ENCODE peak calls at places on chromosomes 11 and 22, in seven cellular contexts. O, N, B, Z, S, P and Y are unnamed samples.

GRCh38 chr11:20541503-20541902 is 57.9 kb upstream of the SLC6A5 start:
- DNase-seq in Z (no peak), P (no peak), N (peak), O (peak), S (no peak), B (no peak), Y (no peak)

GRCh38 chr11:13076961-13077360 is 67.8 kb downstream of the RASSF10 start:
- DNase-seq in O (no peak), N (no peak), Z (no peak), S (no peak), B (no peak), P (no peak), Y (no peak)

GRCh38 chr11:116037851-116038250 is 533.6 kb upstream of the CADM1 start:
- DNase-seq in Z (no peak), N (no peak), P (no peak), S (no peak), O (peak), B (no peak), Y (no peak)

GRCh38 chr11:75595511-75595910 is 33.5 kb downstream of the SERPINH1 start:
- DNase-seq in Z (no peak), N (no peak), O (no peak), S (no peak), B (no peak), P (no peak), Y (no peak)

GRCh38 chr22:48979482-48979881 is 848.2 kb downstream of the BRD1 start:
- DNase-seq in S (peak), Z (no peak), O (no peak), P (no peak), N (peak), B (no peak), Y (no peak)

GRCh38 chr22:44677299-44678244 is 24.4 kb upstream of the PRR5 start:
- DNase-seq in Z (no peak), P (no peak), N (no peak), B (no peak), O (no peak), S (no peak), Y (no peak)

GRCh38 chr11:3626250-3626960 is 15.4 kb downstream of the ART5 start:
- DNase-seq in B (no peak), P (no peak), N (no peak), S (no peak), O (no peak), Z (peak), Y (no peak)

GRCh38 chr11:114181195-114181594 is 115.0 kb upstream of the NNMT start:
- DNase-seq in O (no peak), B (no peak), P (no peak), Z (no peak), N (no peak), S (no peak), Y (no peak)

GRCh38 chr11:71198141-71198822 is 54.1 kb downstream of the SHANK2 start:
- DNase-seq in O (no peak), Z (no peak), P (no peak), B (no peak), N (no peak), S (no peak), Y (no peak)

DNA sequence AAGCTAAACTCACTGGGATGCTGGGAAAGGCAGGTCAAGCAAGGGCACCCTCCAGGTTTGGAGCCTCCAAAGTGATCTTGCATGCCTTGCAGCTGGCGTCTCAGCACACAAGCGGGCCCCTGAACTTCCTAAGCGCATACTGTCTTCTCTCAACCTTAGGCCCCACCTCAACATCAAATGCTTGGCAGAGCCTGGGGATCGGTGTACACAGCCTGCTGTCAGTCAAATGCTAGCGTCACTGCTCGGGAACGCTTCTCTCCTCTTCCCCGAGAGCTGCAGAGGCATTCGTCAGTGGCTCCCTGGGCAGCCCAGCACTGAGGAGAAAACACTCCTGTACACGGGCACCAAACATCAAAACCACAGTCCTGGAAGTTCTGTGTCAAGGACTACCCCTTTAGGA is 124.9 kb downstream of the C11orf58 start:
- DNase-seq in O (no peak), P (peak), B (no peak), Z (no peak), N (no peak), S (no peak), Y (no peak)
- H3K4me2 ChIP-seq in O (no peak), P (peak), B (no peak), Z (no peak), N (no peak), S (no peak), Y (no peak)

DNA sequence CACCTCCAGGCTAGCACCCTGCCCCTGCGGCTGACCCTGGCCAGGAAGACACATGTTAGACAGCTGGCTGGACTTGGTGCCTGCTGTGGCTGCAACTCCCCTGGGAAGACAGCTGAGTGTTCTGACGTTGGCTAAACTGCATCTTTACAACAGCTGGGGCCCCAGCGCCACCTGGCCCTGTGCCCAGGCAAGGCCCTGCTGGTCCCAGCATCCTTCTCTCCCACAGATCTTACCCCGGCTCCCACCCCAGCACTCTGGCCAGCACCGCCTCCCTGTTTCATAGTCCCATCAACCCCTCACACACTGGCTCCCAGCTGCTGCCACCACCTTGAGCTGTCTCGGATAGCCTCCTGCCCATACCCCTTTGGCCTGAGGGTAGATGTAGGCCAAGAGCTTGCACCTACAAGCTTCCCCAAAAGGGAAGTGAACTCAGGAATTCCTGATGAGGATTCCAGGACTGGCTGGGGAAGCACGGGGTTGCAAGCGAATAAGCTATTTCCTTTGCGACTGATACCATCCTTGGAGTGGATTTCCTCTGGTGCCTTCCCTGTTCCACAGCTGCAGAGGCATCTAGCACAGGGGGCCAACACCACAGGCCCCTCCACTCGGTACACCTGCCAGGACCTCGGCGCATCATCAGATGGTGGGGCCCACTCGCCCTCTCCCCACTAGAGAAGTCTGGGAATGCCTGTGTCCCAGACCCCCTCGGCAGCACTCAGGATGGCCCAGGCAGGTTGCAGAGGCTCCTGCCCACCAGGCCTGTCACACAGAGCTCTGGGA is 28.5 kb downstream of the RSPH14 start:
- DNase-seq in O (peak), P (peak), B (no peak), Z (no peak), N (no peak), S (no peak), Y (no peak)
- TF ChIP-seq EZH2phosphoT487 in O (no peak), P (no peak), B (no peak), Z (no peak), N (no peak), S (no peak), Y (no peak)

DNA sequence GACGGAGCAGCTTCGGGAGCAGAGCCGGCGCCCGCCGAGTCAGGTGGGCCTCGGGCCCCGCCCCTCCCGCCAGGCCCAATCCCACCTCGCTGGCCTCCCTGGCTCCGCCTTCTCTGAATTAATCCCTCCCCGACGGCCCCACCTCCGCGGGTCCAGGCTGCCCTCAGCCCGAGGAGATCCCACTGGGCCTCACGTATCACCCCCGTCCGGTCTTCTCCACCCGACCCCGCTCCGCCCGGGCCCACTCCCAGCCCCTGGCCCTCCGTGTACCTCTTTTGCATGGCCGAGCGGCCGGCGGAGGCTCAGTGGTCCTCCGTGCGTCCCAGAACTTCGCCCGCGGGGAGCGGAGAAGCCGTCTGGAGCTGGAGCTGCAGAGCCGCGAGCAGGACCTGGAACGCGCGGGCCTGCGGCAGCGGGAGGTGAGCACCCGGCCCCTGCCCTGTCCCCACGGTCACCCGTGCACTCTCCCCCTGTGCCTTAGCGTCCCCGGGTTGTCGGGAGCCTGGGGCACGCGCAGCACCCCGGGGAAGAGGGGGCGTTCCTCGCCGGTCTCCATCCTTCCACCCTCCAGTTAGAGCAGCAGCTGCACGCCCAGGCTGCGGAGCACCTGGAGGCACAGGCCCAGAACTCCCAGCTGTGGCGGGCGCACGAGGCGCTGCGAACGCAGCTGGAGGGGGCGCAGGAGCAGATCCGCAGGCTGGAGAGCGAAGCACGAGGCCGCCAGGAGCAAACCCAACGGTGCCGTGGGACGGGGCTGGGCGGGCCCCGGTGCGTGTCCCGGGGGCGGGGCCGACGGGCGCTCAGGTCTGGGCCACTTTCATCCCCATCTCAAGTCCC is 2.2 kb upstream of the CD151 start:
- DNase-seq in O (peak), P (peak), Z (peak), B (peak), N (peak), S (no peak), Y (peak)
- H3K4me2 ChIP-seq in O (peak), P (peak), Z (peak), B (peak), N (peak), S (no peak), Y (peak)

DNA sequence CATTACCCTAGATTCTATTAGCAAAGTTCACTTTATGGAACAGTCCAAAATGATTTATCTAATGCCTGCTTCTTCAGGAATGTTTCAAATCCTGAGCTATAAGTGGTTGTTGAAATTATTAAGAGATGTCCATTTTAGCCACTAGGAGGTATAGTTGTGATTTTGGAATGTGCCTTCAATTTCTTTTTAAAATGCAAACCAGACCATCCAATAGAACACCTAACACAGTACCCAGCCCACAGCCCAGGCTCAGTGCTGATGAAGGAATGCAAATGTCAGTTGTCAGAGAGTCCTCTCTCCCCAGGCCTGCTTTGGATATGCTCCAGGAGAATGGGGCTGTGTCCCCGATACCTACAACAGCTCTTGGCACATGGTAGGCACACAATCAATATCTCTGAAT is 85.8 kb upstream of the E2F8 start:
- DNase-seq in N (no peak), P (no peak), O (no peak), S (no peak), B (peak), Z (no peak), Y (peak)
- TF ChIP-seq EZH2phosphoT487 in N (no peak), P (no peak), O (no peak), S (no peak), B (no peak), Z (no peak), Y (no peak)

DNA sequence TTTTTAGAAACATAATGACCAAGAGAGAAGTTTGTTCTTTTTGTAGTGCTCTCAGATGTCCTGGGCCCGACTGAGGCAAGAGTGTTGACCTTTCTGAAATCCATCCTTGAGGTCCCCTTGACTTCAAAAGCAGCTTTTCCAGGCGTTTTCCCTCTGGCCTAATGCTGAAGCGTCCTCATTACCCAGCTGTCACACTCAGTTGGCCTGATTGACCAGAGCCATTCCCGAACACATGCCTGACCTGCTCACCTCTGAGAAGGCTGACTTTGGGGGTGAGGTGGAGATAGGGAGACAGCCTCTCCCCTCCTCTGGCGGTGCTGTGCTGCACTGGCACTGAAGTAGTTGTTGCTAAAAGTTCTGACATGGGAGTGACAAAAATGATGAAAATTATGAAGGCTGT is 66.9 kb downstream of the ALX4 start:
- DNase-seq in B (no peak), P (no peak), S (no peak), O (no peak), N (peak), Z (no peak), Y (no peak)
- H3K4me2 ChIP-seq in B (no peak), P (peak), S (peak), O (peak), N (peak), Z (peak), Y (peak)

GRCh38 chr22:41181349-41182241 is 23.5 kb upstream of the L3MBTL2 start:
- DNase-seq in Z (peak), N (no peak), P (no peak), B (no peak), O (no peak), S (no peak), Y (no peak)
- TF ChIP-seq EZH2phosphoT487 in Z (no peak), N (no peak), P (no peak), B (no peak), O (no peak), S (no peak), Y (no peak)

DNA sequence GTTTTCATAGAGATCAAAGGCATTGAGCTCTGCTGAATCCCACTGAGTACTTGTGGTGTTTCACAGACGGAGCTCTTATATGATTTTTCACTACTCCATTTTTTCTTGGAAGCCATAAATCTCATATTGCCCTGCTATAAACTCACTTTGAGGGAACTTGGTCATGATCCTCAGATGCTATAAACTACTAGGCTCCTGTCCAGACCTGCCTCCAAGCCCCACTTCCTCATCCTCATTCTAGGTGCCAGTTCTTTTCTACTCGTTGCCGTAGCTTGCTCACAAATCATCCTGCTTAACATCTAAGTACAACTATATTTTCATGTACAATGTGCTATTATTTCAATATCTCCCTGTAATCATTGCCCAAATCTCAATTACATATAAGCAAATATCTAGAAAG is 180.8 kb upstream of the CCDC179 start:
- DNase-seq in N (no peak), P (no peak), Z (no peak), B (no peak), S (no peak), O (no peak), Y (no peak)
- H3K4me2 ChIP-seq in N (no peak), P (no peak), Z (no peak), B (no peak), S (no peak), O (no peak), Y (no peak)